ENCODE peak calls at places on chromosomes 16 and 17, in six cellular contexts. P is endothelial cell, J is Daoy, D is HTR-8/SVneo, Z is GM12864, Y is fibroblast of the aortic adventitia. X is an unnamed sample.

GRCh38 chr16:66650707-66651473 is 45.7 kb downstream of the CMTM4 start:
- DNase-seq in P (peak; percentile 85), J (peak; percentile 81), D (peak; percentile 91), Z (peak; percentile 57), Y (peak; percentile 84), X (peak; percentile 43)

GRCh38 chr17:63537991-63538692 is 12.1 kb upstream of the DCAF7 start:
- DNase-seq in P (no peak), J (no peak), D (no peak), Z (no peak), Y (no peak), X (no peak)

GRCh38 chr16:66948034-66948821 is 12.8 kb upstream of the CES3 start:
- DNase-seq in P (no peak), J (no peak), D (no peak), Z (no peak), Y (no peak), X (no peak)

GRCh38 chr17:9658593-9659211 is 13.4 kb downstream of the USP43 start:
- DNase-seq in P (no peak), J (peak; percentile 8), D (no peak), Z (no peak), Y (no peak), X (no peak)

GRCh38 chr17:47840742-47841487 is at the start of gene SCRN2:
- DNase-seq in P (peak; percentile 99), J (peak; percentile 85), D (peak; percentile 96), Z (peak; percentile 64), Y (peak; percentile 79), X (no peak)

GRCh38 chr17:75036643-75037268 is 10.0 kb downstream of the ATP5PD start:
- DNase-seq in P (no peak), J (peak; percentile 87), D (no peak), Z (no peak), Y (peak; percentile 97), X (no peak)

GRCh38 chr16:55642611-55643010 is 13.2 kb upstream of the SLC6A2 start:
- DNase-seq in P (no peak), J (no peak), D (no peak), Z (no peak), Y (no peak), X (no peak)

GRCh38 chr16:17070882-17071592 is 399.7 kb downstream of the XYLT1 start:
- DNase-seq in P (peak; percentile 5), J (peak; percentile 76), D (no peak), Z (peak; percentile 92), Y (no peak), X (no peak)

GRCh38 chr17:77666480-77666879 is 292.0 kb upstream of the TNRC6C start:
- DNase-seq in P (no peak), J (no peak), D (no peak), Z (no peak), Y (no peak), X (no peak)

GRCh38 chr16:53982631-53983042 is 278.7 kb downstream of the FTO start:
- DNase-seq in P (no peak), J (no peak), D (no peak), Z (no peak), Y (no peak), X (no peak)

GRCh38 chr17:37743875-37744632 is 805 bp downstream of the HNF1B start:
- DNase-seq in P (peak; percentile 22), J (no peak), D (no peak), Z (no peak), Y (no peak), X (no peak)

GRCh38 chr17:50540485-50541401 is 6.2 kb upstream of the SPATA20 start:
- DNase-seq in P (no peak), J (no peak), D (no peak), Z (no peak), Y (no peak), X (no peak)

GRCh38 chr16:74650966-74651567 is 15.6 kb downstream of the RFWD3 start:
- DNase-seq in P (peak; percentile 15), J (no peak), D (no peak), Z (no peak), Y (peak; percentile 21), X (no peak)